ENCODE peak calls at places on chromosomes 6 and 20, in five cellular contexts. K, T, A, W and S are unnamed samples.

GRCh38 chr6:74579794-74580193 is 626.1 kb downstream of the COL12A1 start:
- DNase-seq in A (no peak), W (no peak), K (no peak), T (no peak), S (no peak)

GRCh38 chr20:50731930-50732690 is 730 bp downstream of the PARD6B start:
- DNase-seq in T (peak), K (no peak), A (no peak), W (no peak), S (no peak)

GRCh38 chr20:24060851-24061590 is 72.4 kb upstream of the GGTLC1 start:
- DNase-seq in W (no peak), K (no peak), T (peak), A (no peak), S (no peak)

GRCh38 chr20:32580970-32581838 is 3.9 kb downstream of the NOL4L start:
- DNase-seq in K (peak), T (no peak), A (no peak), W (no peak), S (peak)

GRCh38 chr6:32666420-32667300 is at the start of gene HLA-DQB1:
- DNase-seq in T (no peak), A (no peak), K (no peak), W (peak), S (peak)

GRCh38 chr6:134508862-134509498 is 191.1 kb upstream of the SGK1 start:
- DNase-seq in W (no peak), K (no peak), A (no peak), T (no peak), S (no peak)

GRCh38 chr6:141726158-141726557 is 406.6 kb upstream of the GJE1 start:
- DNase-seq in K (no peak), W (no peak), A (no peak), T (no peak), S (no peak)

GRCh38 chr20:56628873-56629463 is at the start of gene TFAP2C:
- DNase-seq in A (no peak), K (peak), W (peak), T (peak), S (peak)

GRCh38 chr6:135953800-135954199 is 102.3 kb downstream of the PDE7B start:
- DNase-seq in K (no peak), W (no peak), T (no peak), A (no peak), S (no peak)

GRCh38 chr6:45423111-45423900 is 45.6 kb upstream of the SUPT3H start:
- DNase-seq in W (no peak), T (peak), A (no peak), K (no peak), S (peak)

GRCh38 chr20:10213526-10213925 is 5.1 kb upstream of the SNAP25 start:
- DNase-seq in K (no peak), T (no peak), W (no peak), A (no peak), S (no peak)

GRCh38 chr6:100257661-100258395 is 206.9 kb downstream of the SIM1 start:
- DNase-seq in W (peak), T (no peak), K (peak), A (no peak), S (peak)

GRCh38 chr20:23612385-23612784 is 6.7 kb upstream of the CST9 start:
- DNase-seq in T (no peak), A (no peak), K (no peak), W (no peak), S (no peak)

GRCh38 chr6:17042422-17043147 is 59.3 kb upstream of the STMND1 start:
- DNase-seq in T (peak), A (peak), W (peak), K (no peak), S (no peak)

GRCh38 chr6:34912715-34913464 is 23.8 kb downstream of the ANKS1A start:
- DNase-seq in T (no peak), W (no peak), A (no peak), K (no peak), S (peak)

GRCh38 chr6:135179920-135180457 is 1.1 kb upstream of the MYB start:
- DNase-seq in K (no peak), T (no peak), A (no peak), W (no peak), S (no peak)

GRCh38 chr6:137680678-137681346 is 186.2 kb upstream of the TNFAIP3 start:
- DNase-seq in T (no peak), K (no peak), W (no peak), A (no peak), S (peak)
- TF ChIP-seq MAX in T (no peak), K (no peak), W (no peak), A (no peak), S (no peak)

DNA sequence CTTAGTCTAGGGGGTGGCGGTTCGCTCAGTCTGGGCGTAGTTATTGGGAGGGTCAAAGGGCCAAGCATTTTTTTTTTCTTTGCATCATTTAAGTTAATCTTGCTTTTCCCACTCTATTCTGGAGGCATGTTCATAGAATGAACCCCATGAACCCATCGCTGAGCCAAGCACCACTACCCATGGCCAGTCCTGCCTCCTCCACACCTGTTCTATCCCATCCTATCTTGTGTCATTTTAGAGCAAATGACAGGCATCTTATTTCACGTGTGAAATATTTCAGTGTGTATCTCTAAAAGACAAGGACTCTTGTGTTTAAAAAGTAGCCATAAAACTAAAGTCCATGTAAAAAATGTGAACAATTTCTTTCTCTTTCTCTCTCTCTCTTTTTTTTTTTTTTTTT is 13.9 kb downstream of the SRC start:
- DNase-seq in T (no peak), K (no peak), A (no peak), W (no peak), S (no peak)
- TF ChIP-seq MAX in T (no peak), K (no peak), A (no peak), W (no peak), S (no peak)

GRCh38 chr20:46965477-46965876 is 70.8 kb downstream of the EYA2 start:
- DNase-seq in W (no peak), K (no peak), T (no peak), A (no peak), S (no peak)

GRCh38 chr20:46963196-46963529 is 68.5 kb downstream of the EYA2 start:
- DNase-seq in K (no peak), W (no peak), T (no peak), A (no peak), S (no peak)

GRCh38 chr20:46965124-46965455 is 70.4 kb downstream of the EYA2 start:
- DNase-seq in T (no peak), W (no peak), K (no peak), A (no peak), S (no peak)

GRCh38 chr20:46963758-46964181 is 69.1 kb downstream of the EYA2 start:
- DNase-seq in T (no peak), K (no peak), W (no peak), A (no peak), S (peak)

GRCh38 chr20:46964299-46965123 is 69.9 kb downstream of the EYA2 start:
- DNase-seq in T (no peak), K (no peak), A (no peak), W (no peak), S (no peak)
- TF ChIP-seq MAX in T (no peak), K (no peak), A (no peak), W (no peak), S (no peak)

GRCh38 chr6:116215414-116215813 is 38.5 kb downstream of the TSPYL4 start:
- DNase-seq in K (no peak), W (no peak), A (no peak), T (no peak), S (peak)

GRCh38 chr6:116210316-116210715 is 43.6 kb downstream of the TSPYL4 start:
- DNase-seq in T (no peak), W (no peak), A (no peak), K (no peak), S (no peak)

GRCh38 chr6:116206231-116206903 is 47.5 kb downstream of the TSPYL4 start:
- DNase-seq in A (no peak), W (no peak), T (no peak), K (no peak), S (peak)

GRCh38 chr6:116208056-116208785 is 45.7 kb downstream of the TSPYL4 start:
- DNase-seq in W (no peak), T (no peak), A (no peak), K (no peak), S (no peak)

DNA sequence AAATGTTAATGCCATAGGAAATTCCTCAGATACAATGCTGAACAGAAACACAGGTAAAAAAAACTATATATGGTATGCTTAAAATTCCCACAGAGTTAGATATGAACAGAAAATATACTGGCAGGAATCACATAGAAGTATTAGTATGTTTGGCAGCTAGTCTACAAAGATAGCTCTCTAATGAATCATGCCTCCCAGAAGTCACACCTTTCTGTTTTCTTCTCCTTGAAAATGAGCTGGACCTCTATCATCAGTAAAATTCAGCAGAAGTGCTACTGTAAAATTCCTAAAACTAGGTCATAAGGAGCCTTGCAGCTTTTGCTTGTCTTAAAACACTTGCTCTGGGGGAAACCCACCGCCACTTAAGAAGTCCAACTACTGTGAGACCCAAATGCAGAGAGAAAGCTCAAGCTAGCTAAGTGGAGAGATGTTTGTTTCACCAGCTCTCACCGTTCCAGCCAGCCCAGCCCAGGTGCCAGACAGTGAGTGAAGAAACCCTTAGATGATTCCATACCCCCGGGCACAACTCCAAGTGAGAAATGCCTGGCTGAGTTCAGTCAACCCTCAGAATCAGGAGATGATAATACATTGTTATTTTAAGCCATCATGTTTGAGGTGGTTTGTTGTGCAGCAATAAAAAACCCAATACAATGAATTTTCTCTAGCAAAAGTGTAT is 43.0 kb downstream of the TSPYL4 start:
- DNase-seq in W (no peak), T (no peak), K (no peak), A (no peak), S (no peak)
- TF ChIP-seq MAX in W (no peak), T (no peak), K (no peak), A (no peak), S (no peak)

GRCh38 chr6:149185799-149186357 is 131.6 kb upstream of the TAB2 start:
- DNase-seq in T (no peak), W (no peak), K (no peak), A (no peak), S (no peak)
- TF ChIP-seq MAX in T (no peak), W (no peak), K (no peak), A (no peak), S (no peak)